ENCODE peak calls at places on chromosome 16, in five cellular contexts. One of them, this sample, is unnamed.

GRCh38 chr16:89761304-89761922 is 40.1 kb downstream of the ZNF276 start:
- DNase-seq in CD4-positive, alpha-beta memory T cell: no peak
- DNase-seq in cardiac muscle cell: no peak
- DNase-seq in neural progenitor cell: no peak
- DNase-seq in tibial artery: no peak
- DNase-seq in this sample: no peak

GRCh38 chr16:10683160-10683559 is 11.6 kb downstream of the TEKT5 start:
- DNase-seq in neural progenitor cell: peak; percentile 59
- DNase-seq in tibial artery: no peak
- DNase-seq in CD4-positive, alpha-beta memory T cell: no peak
- DNase-seq in cardiac muscle cell: no peak
- DNase-seq in this sample: peak; percentile 89

GRCh38 chr16:27773344-27773743 is 223.4 kb downstream of the KATNIP start:
- DNase-seq in CD4-positive, alpha-beta memory T cell: no peak
- DNase-seq in tibial artery: no peak
- DNase-seq in cardiac muscle cell: no peak
- DNase-seq in neural progenitor cell: no peak
- DNase-seq in this sample: no peak

GRCh38 chr16:12917653-12918052 is 16.3 kb downstream of the SHISA9 start:
- DNase-seq in cardiac muscle cell: no peak
- DNase-seq in neural progenitor cell: no peak
- DNase-seq in tibial artery: no peak
- DNase-seq in CD4-positive, alpha-beta memory T cell: no peak
- DNase-seq in this sample: no peak

GRCh38 chr16:47731252-47731651 is 270.1 kb downstream of the PHKB start:
- DNase-seq in tibial artery: no peak
- DNase-seq in cardiac muscle cell: peak; percentile 84
- DNase-seq in CD4-positive, alpha-beta memory T cell: no peak
- DNase-seq in neural progenitor cell: no peak
- DNase-seq in this sample: no peak

GRCh38 chr16:82603784-82604411 is 22.9 kb upstream of the CDH13 start:
- DNase-seq in CD4-positive, alpha-beta memory T cell: no peak
- DNase-seq in neural progenitor cell: peak; percentile 72
- DNase-seq in tibial artery: peak; percentile 74
- DNase-seq in cardiac muscle cell: peak; percentile 79
- DNase-seq in this sample: peak; percentile 86

GRCh38 chr16:69338557-69339288 is 641 bp downstream of the COG8 start:
- DNase-seq in tibial artery: peak; percentile 46
- DNase-seq in neural progenitor cell: no peak
- DNase-seq in cardiac muscle cell: no peak
- DNase-seq in CD4-positive, alpha-beta memory T cell: no peak
- DNase-seq in this sample: no peak

GRCh38 chr16:52812945-52813556 is 239.6 kb downstream of the CHD9NB start:
- DNase-seq in neural progenitor cell: no peak
- DNase-seq in tibial artery: no peak
- DNase-seq in CD4-positive, alpha-beta memory T cell: no peak
- DNase-seq in cardiac muscle cell: peak; percentile 70
- DNase-seq in this sample: no peak

GRCh38 chr16:3716831-3717234 is 491 bp downstream of the TRAP1 start:
- DNase-seq in tibial artery: no peak
- DNase-seq in cardiac muscle cell: peak; percentile 12
- DNase-seq in neural progenitor cell: peak; percentile 63
- DNase-seq in CD4-positive, alpha-beta memory T cell: no peak
- DNase-seq in this sample: peak; percentile 70

GRCh38 chr16:88839026-88839529 is 17.7 kb downstream of the GALNS start:
- DNase-seq in tibial artery: no peak
- DNase-seq in neural progenitor cell: peak; percentile 15
- DNase-seq in CD4-positive, alpha-beta memory T cell: no peak
- DNase-seq in cardiac muscle cell: no peak
- DNase-seq in this sample: no peak

DNA sequence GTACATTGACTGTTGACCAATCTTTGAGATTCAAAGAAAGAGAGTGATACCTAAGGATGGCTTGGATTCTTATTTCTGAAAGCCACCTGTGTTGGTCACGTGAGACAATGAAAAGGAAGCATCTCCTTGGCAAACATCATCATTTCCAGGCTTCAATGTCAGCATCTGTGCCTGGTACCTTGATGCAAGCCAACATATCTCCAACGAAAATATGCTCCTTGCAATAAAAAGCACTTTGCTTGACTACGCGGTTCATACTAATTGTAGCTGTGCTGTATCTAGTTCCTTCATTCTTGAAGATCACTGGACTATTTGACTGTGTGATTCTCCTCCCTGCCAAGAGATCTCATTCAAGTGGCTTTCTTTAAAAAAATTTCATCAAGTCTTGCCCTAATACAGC is 503.3 kb upstream of the PSMD7 start:
- DNase-seq in CD4-positive, alpha-beta memory T cell: no peak
- DNase-seq in cardiac muscle cell: no peak
- DNase-seq in neural progenitor cell: no peak
- DNase-seq in tibial artery: no peak
- DNase-seq in this sample: no peak
- H3K4me3 ChIP-seq in CD4-positive, alpha-beta memory T cell: no peak overlapping the region
- H3K4me3 ChIP-seq in cardiac muscle cell: no peak overlapping the region
- H3K4me3 ChIP-seq in neural progenitor cell: no peak overlapping the region
- H3K4me3 ChIP-seq in tibial artery: no peak overlapping the region
- H3K4me3 ChIP-seq in this sample: no peak overlapping the region

GRCh38 chr16:855471-855870 is 54.9 kb upstream of the GNG13 start:
- DNase-seq in cardiac muscle cell: no peak
- DNase-seq in neural progenitor cell: no peak
- DNase-seq in tibial artery: no peak
- DNase-seq in CD4-positive, alpha-beta memory T cell: no peak
- DNase-seq in this sample: no peak

GRCh38 chr16:856101-856500 is 55.6 kb upstream of the GNG13 start:
- DNase-seq in cardiac muscle cell: no peak
- DNase-seq in CD4-positive, alpha-beta memory T cell: no peak
- DNase-seq in neural progenitor cell: no peak
- DNase-seq in tibial artery: no peak
- DNase-seq in this sample: no peak

GRCh38 chr16:853306-853705 is 52.8 kb upstream of the GNG13 start:
- DNase-seq in neural progenitor cell: no peak
- DNase-seq in tibial artery: no peak
- DNase-seq in CD4-positive, alpha-beta memory T cell: no peak
- DNase-seq in cardiac muscle cell: no peak
- DNase-seq in this sample: no peak

GRCh38 chr16:853981-854807 is 53.7 kb upstream of the GNG13 start:
- DNase-seq in CD4-positive, alpha-beta memory T cell: no peak
- DNase-seq in cardiac muscle cell: no peak
- DNase-seq in tibial artery: no peak
- DNase-seq in neural progenitor cell: no peak
- DNase-seq in this sample: no peak

DNA sequence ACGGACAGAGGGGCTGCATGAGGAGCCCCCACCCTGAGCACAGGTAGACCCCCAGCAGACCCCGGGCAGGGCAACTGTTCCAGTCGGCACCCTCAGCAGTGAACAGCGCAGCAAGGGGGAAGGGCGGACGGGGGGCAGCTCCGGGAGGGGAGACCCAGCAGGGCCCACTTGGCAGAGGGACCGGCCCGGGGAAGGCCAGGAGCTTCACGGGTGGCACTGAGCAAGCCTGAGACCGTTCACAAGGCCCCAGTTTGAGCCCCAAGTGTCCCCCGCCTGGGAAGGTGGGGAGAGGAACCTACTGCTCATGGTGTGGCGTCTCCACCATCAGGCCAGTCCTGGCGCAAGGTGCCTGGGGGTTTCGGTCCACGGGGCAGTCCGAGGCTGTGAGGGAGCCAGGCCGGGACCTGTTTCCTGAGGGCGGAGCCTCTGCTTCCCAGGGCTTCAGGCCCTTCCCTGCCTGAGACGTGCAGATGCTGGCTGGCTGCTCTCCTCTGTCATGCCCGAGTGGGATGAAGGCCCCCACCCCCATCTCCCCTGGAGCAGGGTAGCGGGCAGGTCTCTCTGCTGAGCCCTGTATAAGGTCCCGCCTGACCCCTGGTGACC is 54.4 kb upstream of the GNG13 start:
- DNase-seq in neural progenitor cell: no peak
- DNase-seq in cardiac muscle cell: no peak
- DNase-seq in tibial artery: no peak
- DNase-seq in CD4-positive, alpha-beta memory T cell: no peak
- DNase-seq in this sample: no peak
- H3K9me3 ChIP-seq in neural progenitor cell: no peaks in the 10 kb centered on the region
- H3K9me3 ChIP-seq in cardiac muscle cell: no peaks in the 10 kb centered on the region
- H3K9me3 ChIP-seq in tibial artery: no peaks in the 10 kb centered on the region
- H3K9me3 ChIP-seq in CD4-positive, alpha-beta memory T cell: no peaks in the 10 kb centered on the region
- H3K9me3 ChIP-seq in this sample: peaks cover 25% of the 10 kb centered on the region

GRCh38 chr16:87436225-87437172 is 44.4 kb downstream of the MAP1LC3B start:
- DNase-seq in neural progenitor cell: no peak
- DNase-seq in CD4-positive, alpha-beta memory T cell: no peak
- DNase-seq in cardiac muscle cell: peak; percentile 74
- DNase-seq in tibial artery: no peak
- DNase-seq in this sample: no peak

GRCh38 chr16:87435399-87436224 is 43.5 kb downstream of the MAP1LC3B start:
- DNase-seq in tibial artery: no peak
- DNase-seq in cardiac muscle cell: peak; percentile 65
- DNase-seq in CD4-positive, alpha-beta memory T cell: no peak
- DNase-seq in neural progenitor cell: no peak
- DNase-seq in this sample: no peak

GRCh38 chr16:87434146-87434667 is 42.1 kb downstream of the MAP1LC3B start:
- DNase-seq in tibial artery: no peak
- DNase-seq in CD4-positive, alpha-beta memory T cell: no peak
- DNase-seq in cardiac muscle cell: no peak
- DNase-seq in neural progenitor cell: no peak
- DNase-seq in this sample: no peak

GRCh38 chr16:87431926-87432325 is 39.8 kb downstream of the MAP1LC3B start:
- DNase-seq in tibial artery: no peak
- DNase-seq in CD4-positive, alpha-beta memory T cell: no peak
- DNase-seq in cardiac muscle cell: peak; percentile 57
- DNase-seq in neural progenitor cell: no peak
- DNase-seq in this sample: no peak

GRCh38 chr16:87432330-87432915 is 40.3 kb downstream of the MAP1LC3B start:
- DNase-seq in tibial artery: no peak
- DNase-seq in CD4-positive, alpha-beta memory T cell: no peak
- DNase-seq in neural progenitor cell: no peak
- DNase-seq in cardiac muscle cell: no peak
- DNase-seq in this sample: no peak
- H3K27ac ChIP-seq in tibial artery: no peak overlapping the region
- H3K27ac ChIP-seq in CD4-positive, alpha-beta memory T cell: no peak overlapping the region
- H3K27ac ChIP-seq in neural progenitor cell: no peak overlapping the region
- H3K27ac ChIP-seq in cardiac muscle cell: peak overlapping the region; percentile 96
- H3K27ac ChIP-seq in this sample: no peak overlapping the region

GRCh38 chr16:75208861-75209505 is 2.0 kb upstream of the CTRB2 start:
- DNase-seq in cardiac muscle cell: no peak
- DNase-seq in CD4-positive, alpha-beta memory T cell: no peak
- DNase-seq in neural progenitor cell: no peak
- DNase-seq in tibial artery: no peak
- DNase-seq in this sample: peak; percentile 50
- H3K4me3 ChIP-seq in cardiac muscle cell: no peak overlapping the region
- H3K4me3 ChIP-seq in CD4-positive, alpha-beta memory T cell: no peak overlapping the region
- H3K4me3 ChIP-seq in neural progenitor cell: no peak overlapping the region
- H3K4me3 ChIP-seq in tibial artery: no peak overlapping the region
- H3K4me3 ChIP-seq in this sample: no peak overlapping the region

GRCh38 chr16:31764103-31764502 is 109.5 kb upstream of the ZNF267 start:
- DNase-seq in tibial artery: no peak
- DNase-seq in cardiac muscle cell: no peak
- DNase-seq in neural progenitor cell: no peak
- DNase-seq in CD4-positive, alpha-beta memory T cell: no peak
- DNase-seq in this sample: no peak
- H3K9me3 ChIP-seq in tibial artery: peaks cover 72% of the 10 kb centered on the region
- H3K9me3 ChIP-seq in cardiac muscle cell: peaks cover 9% of the 10 kb centered on the region
- H3K9me3 ChIP-seq in neural progenitor cell: peaks cover 26% of the 10 kb centered on the region
- H3K9me3 ChIP-seq in CD4-positive, alpha-beta memory T cell: peaks cover 61% of the 10 kb centered on the region
- H3K9me3 ChIP-seq in this sample: peaks cover 84% of the 10 kb centered on the region

DNA sequence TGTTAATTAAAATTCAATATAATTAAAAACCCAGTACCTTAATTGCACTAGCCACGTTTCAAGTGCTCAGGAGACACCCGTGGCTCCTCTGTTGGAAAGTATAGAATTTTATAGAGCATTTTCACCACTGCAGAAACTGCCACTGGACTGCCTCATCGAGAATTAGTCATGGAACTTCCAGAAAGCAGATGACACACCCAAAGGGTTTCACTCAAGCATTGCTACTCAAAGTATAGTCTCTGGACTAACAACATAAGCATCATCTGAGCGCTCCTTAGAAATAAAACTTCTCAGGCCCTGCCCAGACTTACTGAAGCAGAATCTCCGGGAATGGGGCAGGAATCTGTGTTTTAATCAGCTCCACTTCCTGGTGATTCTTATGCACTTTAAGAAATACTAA is 63.5 kb upstream of the GPR139 start:
- DNase-seq in cardiac muscle cell: no peak
- DNase-seq in tibial artery: no peak
- DNase-seq in CD4-positive, alpha-beta memory T cell: no peak
- DNase-seq in neural progenitor cell: no peak
- DNase-seq in this sample: no peak
- H3K27ac ChIP-seq in cardiac muscle cell: no peak overlapping the region
- H3K27ac ChIP-seq in tibial artery: no peak overlapping the region
- H3K27ac ChIP-seq in CD4-positive, alpha-beta memory T cell: no peak overlapping the region
- H3K27ac ChIP-seq in neural progenitor cell: no peak overlapping the region
- H3K27ac ChIP-seq in this sample: no peak overlapping the region